ENCODE peak calls at places on chromosome 18, in four cellular contexts. One of them, this sample, is unnamed.

GRCh38 chr18:79497638-79498081 is 101.9 kb downstream of the NFATC1 start:
- DNase-seq in stimulated activated CD8-positive, alpha-beta memory T cell treated with anti-CD3 and anti-CD28 coated beads, Interleukin-15, amount 100 ng/mL, for 1 hour: no peak
- DNase-seq in hippocampal formation: no peak
- DNase-seq in HTR-8/SVneo: no peak
- DNase-seq in this sample: no peak

GRCh38 chr18:66640431-66640830 is 36.5 kb upstream of the CDH19 start:
- DNase-seq in stimulated activated CD8-positive, alpha-beta memory T cell treated with anti-CD3 and anti-CD28 coated beads, Interleukin-15, amount 100 ng/mL, for 1 hour: no peak
- DNase-seq in hippocampal formation: no peak
- DNase-seq in HTR-8/SVneo: no peak
- DNase-seq in this sample: no peak

GRCh38 chr18:25279133-25279532 is 72.8 kb downstream of the ZNF521 start:
- DNase-seq in stimulated activated CD8-positive, alpha-beta memory T cell treated with anti-CD3 and anti-CD28 coated beads, Interleukin-15, amount 100 ng/mL, for 1 hour: no peak
- DNase-seq in hippocampal formation: no peak
- DNase-seq in HTR-8/SVneo: no peak
- DNase-seq in this sample: peak

GRCh38 chr18:8639762-8640161 is 30.5 kb downstream of the RAB12 start:
- DNase-seq in stimulated activated CD8-positive, alpha-beta memory T cell treated with anti-CD3 and anti-CD28 coated beads, Interleukin-15, amount 100 ng/mL, for 1 hour: no peak
- DNase-seq in hippocampal formation: no peak
- DNase-seq in HTR-8/SVneo: no peak
- DNase-seq in this sample: no peak

GRCh38 chr18:35111086-35111485 is 69.9 kb downstream of the MAPRE2 start:
- DNase-seq in stimulated activated CD8-positive, alpha-beta memory T cell treated with anti-CD3 and anti-CD28 coated beads, Interleukin-15, amount 100 ng/mL, for 1 hour: no peak
- DNase-seq in hippocampal formation: no peak
- DNase-seq in HTR-8/SVneo: no peak
- DNase-seq in this sample: no peak

GRCh38 chr18:23094411-23095165 is 40.7 kb upstream of the CABLES1 start:
- DNase-seq in stimulated activated CD8-positive, alpha-beta memory T cell treated with anti-CD3 and anti-CD28 coated beads, Interleukin-15, amount 100 ng/mL, for 1 hour: no peak
- DNase-seq in hippocampal formation: no peak
- DNase-seq in HTR-8/SVneo: no peak
- DNase-seq in this sample: no peak

GRCh38 chr18:21853972-21854563 is 113.5 kb downstream of the MIB1 start:
- DNase-seq in stimulated activated CD8-positive, alpha-beta memory T cell treated with anti-CD3 and anti-CD28 coated beads, Interleukin-15, amount 100 ng/mL, for 1 hour: no peak
- DNase-seq in hippocampal formation: no peak
- DNase-seq in HTR-8/SVneo: no peak
- DNase-seq in this sample: no peak

GRCh38 chr18:21194871-21195771 is 46.9 kb upstream of the GREB1L start:
- DNase-seq in stimulated activated CD8-positive, alpha-beta memory T cell treated with anti-CD3 and anti-CD28 coated beads, Interleukin-15, amount 100 ng/mL, for 1 hour: no peak
- DNase-seq in hippocampal formation: peak
- DNase-seq in HTR-8/SVneo: peak
- DNase-seq in this sample: no peak

GRCh38 chr18:9802774-9803697 is 82.7 kb upstream of the TXNDC2 start:
- DNase-seq in stimulated activated CD8-positive, alpha-beta memory T cell treated with anti-CD3 and anti-CD28 coated beads, Interleukin-15, amount 100 ng/mL, for 1 hour: no peak
- DNase-seq in hippocampal formation: no peak
- DNase-seq in HTR-8/SVneo: no peak
- DNase-seq in this sample: no peak

GRCh38 chr18:77133920-77134496 is 1.4 kb upstream of the MBP start:
- DNase-seq in stimulated activated CD8-positive, alpha-beta memory T cell treated with anti-CD3 and anti-CD28 coated beads, Interleukin-15, amount 100 ng/mL, for 1 hour: no peak
- DNase-seq in hippocampal formation: no peak
- DNase-seq in HTR-8/SVneo: no peak
- DNase-seq in this sample: peak

GRCh38 chr18:62834715-62835114 is 119.4 kb downstream of the PHLPP1 start:
- DNase-seq in stimulated activated CD8-positive, alpha-beta memory T cell treated with anti-CD3 and anti-CD28 coated beads, Interleukin-15, amount 100 ng/mL, for 1 hour: no peak
- DNase-seq in hippocampal formation: no peak
- DNase-seq in HTR-8/SVneo: no peak
- DNase-seq in this sample: no peak

GRCh38 chr18:62957885-62958472 is 242.6 kb downstream of the PHLPP1 start:
- DNase-seq in stimulated activated CD8-positive, alpha-beta memory T cell treated with anti-CD3 and anti-CD28 coated beads, Interleukin-15, amount 100 ng/mL, for 1 hour: no peak
- DNase-seq in hippocampal formation: no peak
- DNase-seq in HTR-8/SVneo: no peak
- DNase-seq in this sample: no peak

GRCh38 chr18:63260075-63260754 is 59.4 kb downstream of the BCL2 start:
- DNase-seq in stimulated activated CD8-positive, alpha-beta memory T cell treated with anti-CD3 and anti-CD28 coated beads, Interleukin-15, amount 100 ng/mL, for 1 hour: no peak
- DNase-seq in hippocampal formation: no peak
- DNase-seq in HTR-8/SVneo: no peak
- DNase-seq in this sample: no peak

GRCh38 chr18:28961669-28962228 is 784.8 kb upstream of the CDH2 start:
- DNase-seq in stimulated activated CD8-positive, alpha-beta memory T cell treated with anti-CD3 and anti-CD28 coated beads, Interleukin-15, amount 100 ng/mL, for 1 hour: no peak
- DNase-seq in hippocampal formation: no peak
- DNase-seq in HTR-8/SVneo: peak
- DNase-seq in this sample: peak

GRCh38 chr18:34991152-34991551 is 50.1 kb upstream of the MAPRE2 start:
- DNase-seq in stimulated activated CD8-positive, alpha-beta memory T cell treated with anti-CD3 and anti-CD28 coated beads, Interleukin-15, amount 100 ng/mL, for 1 hour: no peak
- DNase-seq in hippocampal formation: peak
- DNase-seq in HTR-8/SVneo: no peak
- DNase-seq in this sample: no peak

GRCh38 chr18:11389281-11389680 is 220.1 kb upstream of the SLC35G4 start:
- DNase-seq in stimulated activated CD8-positive, alpha-beta memory T cell treated with anti-CD3 and anti-CD28 coated beads, Interleukin-15, amount 100 ng/mL, for 1 hour: no peak
- DNase-seq in hippocampal formation: no peak
- DNase-seq in HTR-8/SVneo: no peak
- DNase-seq in this sample: no peak

GRCh38 chr18:78991446-78991845 is 11.8 kb downstream of the SALL3 start:
- DNase-seq in stimulated activated CD8-positive, alpha-beta memory T cell treated with anti-CD3 and anti-CD28 coated beads, Interleukin-15, amount 100 ng/mL, for 1 hour: no peak
- DNase-seq in hippocampal formation: no peak
- DNase-seq in HTR-8/SVneo: no peak
- DNase-seq in this sample: no peak

GRCh38 chr18:37544196-37544595 is 21.4 kb downstream of the CELF4 start:
- DNase-seq in stimulated activated CD8-positive, alpha-beta memory T cell treated with anti-CD3 and anti-CD28 coated beads, Interleukin-15, amount 100 ng/mL, for 1 hour: no peak
- DNase-seq in hippocampal formation: no peak
- DNase-seq in HTR-8/SVneo: no peak
- DNase-seq in this sample: no peak

GRCh38 chr18:76960528-76961035 is 138.2 kb downstream of the ZNF236 start:
- DNase-seq in stimulated activated CD8-positive, alpha-beta memory T cell treated with anti-CD3 and anti-CD28 coated beads, Interleukin-15, amount 100 ng/mL, for 1 hour: no peak
- DNase-seq in hippocampal formation: no peak
- DNase-seq in HTR-8/SVneo: no peak
- DNase-seq in this sample: no peak

GRCh38 chr18:6976935-6977334 is 140.7 kb downstream of the LAMA1 start:
- DNase-seq in stimulated activated CD8-positive, alpha-beta memory T cell treated with anti-CD3 and anti-CD28 coated beads, Interleukin-15, amount 100 ng/mL, for 1 hour: no peak
- DNase-seq in hippocampal formation: no peak
- DNase-seq in HTR-8/SVneo: no peak
- DNase-seq in this sample: no peak

GRCh38 chr18:50636366-50637057 is 76.6 kb downstream of the MAPK4 start:
- DNase-seq in stimulated activated CD8-positive, alpha-beta memory T cell treated with anti-CD3 and anti-CD28 coated beads, Interleukin-15, amount 100 ng/mL, for 1 hour: no peak
- DNase-seq in hippocampal formation: no peak
- DNase-seq in HTR-8/SVneo: no peak
- DNase-seq in this sample: no peak

GRCh38 chr18:32373995-32374394 is 96.7 kb downstream of the GAREM1 start:
- DNase-seq in stimulated activated CD8-positive, alpha-beta memory T cell treated with anti-CD3 and anti-CD28 coated beads, Interleukin-15, amount 100 ng/mL, for 1 hour: no peak
- DNase-seq in hippocampal formation: no peak
- DNase-seq in HTR-8/SVneo: no peak
- DNase-seq in this sample: peak

GRCh38 chr18:62880673-62881364 is 165.5 kb downstream of the PHLPP1 start:
- DNase-seq in stimulated activated CD8-positive, alpha-beta memory T cell treated with anti-CD3 and anti-CD28 coated beads, Interleukin-15, amount 100 ng/mL, for 1 hour: no peak
- DNase-seq in hippocampal formation: no peak
- DNase-seq in HTR-8/SVneo: no peak
- DNase-seq in this sample: no peak

GRCh38 chr18:46333371-46334199 is 229.4 kb downstream of the HAUS1 start:
- DNase-seq in stimulated activated CD8-positive, alpha-beta memory T cell treated with anti-CD3 and anti-CD28 coated beads, Interleukin-15, amount 100 ng/mL, for 1 hour: no peak
- DNase-seq in hippocampal formation: no peak
- DNase-seq in HTR-8/SVneo: peak
- DNase-seq in this sample: peak

GRCh38 chr18:62085766-62086165 is 101.1 kb downstream of the PIGN start:
- DNase-seq in stimulated activated CD8-positive, alpha-beta memory T cell treated with anti-CD3 and anti-CD28 coated beads, Interleukin-15, amount 100 ng/mL, for 1 hour: no peak
- DNase-seq in hippocampal formation: no peak
- DNase-seq in HTR-8/SVneo: no peak
- DNase-seq in this sample: no peak

GRCh38 chr18:52118684-52119083 is 221.3 kb upstream of the DCC start:
- DNase-seq in stimulated activated CD8-positive, alpha-beta memory T cell treated with anti-CD3 and anti-CD28 coated beads, Interleukin-15, amount 100 ng/mL, for 1 hour: no peak
- DNase-seq in hippocampal formation: no peak
- DNase-seq in HTR-8/SVneo: no peak
- DNase-seq in this sample: no peak

GRCh38 chr18:67771271-67771670 is 254.8 kb upstream of the DSEL start:
- DNase-seq in stimulated activated CD8-positive, alpha-beta memory T cell treated with anti-CD3 and anti-CD28 coated beads, Interleukin-15, amount 100 ng/mL, for 1 hour: no peak
- DNase-seq in hippocampal formation: no peak
- DNase-seq in HTR-8/SVneo: peak
- DNase-seq in this sample: no peak

GRCh38 chr18:3821524-3821923 is 371.6 kb downstream of the TGIF1 start:
- DNase-seq in stimulated activated CD8-positive, alpha-beta memory T cell treated with anti-CD3 and anti-CD28 coated beads, Interleukin-15, amount 100 ng/mL, for 1 hour: no peak
- DNase-seq in hippocampal formation: no peak
- DNase-seq in HTR-8/SVneo: no peak
- DNase-seq in this sample: no peak

GRCh38 chr18:78085241-78086185 is 835.9 kb downstream of the GALR1 start:
- DNase-seq in stimulated activated CD8-positive, alpha-beta memory T cell treated with anti-CD3 and anti-CD28 coated beads, Interleukin-15, amount 100 ng/mL, for 1 hour: no peak
- DNase-seq in hippocampal formation: no peak
- DNase-seq in HTR-8/SVneo: no peak
- DNase-seq in this sample: no peak

GRCh38 chr18:34153711-34154110 is 71.0 kb downstream of the NOL4 start:
- DNase-seq in stimulated activated CD8-positive, alpha-beta memory T cell treated with anti-CD3 and anti-CD28 coated beads, Interleukin-15, amount 100 ng/mL, for 1 hour: no peak
- DNase-seq in hippocampal formation: no peak
- DNase-seq in HTR-8/SVneo: peak
- DNase-seq in this sample: no peak

GRCh38 chr18:21489119-21489750 is 111.3 kb downstream of the ESCO1 start:
- DNase-seq in stimulated activated CD8-positive, alpha-beta memory T cell treated with anti-CD3 and anti-CD28 coated beads, Interleukin-15, amount 100 ng/mL, for 1 hour: no peak
- DNase-seq in hippocampal formation: peak
- DNase-seq in HTR-8/SVneo: peak
- DNase-seq in this sample: peak

GRCh38 chr18:44265437-44265836 is 415.3 kb upstream of the SETBP1 start:
- DNase-seq in stimulated activated CD8-positive, alpha-beta memory T cell treated with anti-CD3 and anti-CD28 coated beads, Interleukin-15, amount 100 ng/mL, for 1 hour: no peak
- DNase-seq in hippocampal formation: no peak
- DNase-seq in HTR-8/SVneo: no peak
- DNase-seq in this sample: no peak

This sample was measured in NCI-H1694.